ENCODE peak calls at places on chromosome 12, in eight cellular contexts. E, Z, R, B, J, T, F and O are unnamed samples.

GRCh38 chr12:100375023-100375737 is 18.3 kb downstream of the SLC17A8 start:
- DNase-seq in E (no peak), Z (no peak), R (no peak), B (peak; percentile 62), J (peak; percentile 48), T (no peak), F (no peak), O (peak; percentile 30)

GRCh38 chr12:49627752-49628360 is 4.5 kb downstream of the PRPF40B start:
- DNase-seq in E (no peak), Z (no peak), R (no peak), B (no peak), J (no peak), T (no peak), F (no peak), O (no peak)

GRCh38 chr12:6937481-6938352 is 5.9 kb upstream of the RNU7-1 start:
- DNase-seq in E (peak; percentile 96), Z (peak; percentile 86), R (peak; percentile 61), B (peak; percentile 99), J (peak; percentile 96), T (peak; percentile 70), F (peak; percentile 93), O (peak; percentile 94)

GRCh38 chr12:27178723-27179398 is 65.2 kb upstream of the STK38L start:
- DNase-seq in E (no peak), Z (no peak), R (no peak), B (no peak), J (no peak), T (no peak), F (no peak), O (no peak)

GRCh38 chr12:66255737-66256136 is 46.6 kb upstream of the HELB start:
- DNase-seq in E (no peak), Z (no peak), R (no peak), B (peak; percentile 53), J (no peak), T (no peak), F (no peak), O (no peak)

GRCh38 chr12:67517181-67517887 is 131.2 kb upstream of the DYRK2 start:
- DNase-seq in E (no peak), Z (no peak), R (no peak), B (no peak), J (peak; percentile 37), T (no peak), F (peak; percentile 58), O (peak; percentile 29)

GRCh38 chr12:53995311-53996187 is 4.4 kb upstream of the HOXC9 start:
- DNase-seq in E (no peak), Z (no peak), R (no peak), B (peak; percentile 89), J (peak; percentile 41), T (no peak), F (no peak), O (no peak)

GRCh38 chr12:94147991-94148840 is at the start of gene PLXNC1:
- DNase-seq in E (peak; percentile 77), Z (no peak), R (no peak), B (peak; percentile 85), J (peak; percentile 61), T (peak; percentile 3), F (peak; percentile 54), O (peak; percentile 63)

GRCh38 chr12:3629082-3629830 is 123.7 kb downstream of the CRACR2A start:
- DNase-seq in E (no peak), Z (no peak), R (no peak), B (no peak), J (no peak), T (no peak), F (no peak), O (no peak)

GRCh38 chr12:116089080-116089479 is 188.4 kb downstream of the MED13L start:
- DNase-seq in E (no peak), Z (no peak), R (no peak), B (no peak), J (no peak), T (no peak), F (no peak), O (no peak)

GRCh38 chr12:78560633-78561032 is 303.9 kb upstream of the SYT1 start:
- DNase-seq in E (no peak), Z (no peak), R (no peak), B (no peak), J (no peak), T (no peak), F (no peak), O (no peak)

GRCh38 chr12:77104792-77105191 is 39.4 kb upstream of the E2F7 start:
- DNase-seq in E (no peak), Z (no peak), R (no peak), B (no peak), J (no peak), T (no peak), F (no peak), O (no peak)

GRCh38 chr12:44788731-44789130 is 87.4 kb downstream of the NELL2 start:
- DNase-seq in E (no peak), Z (no peak), R (no peak), B (no peak), J (no peak), T (no peak), F (no peak), O (no peak)

GRCh38 chr12:15230751-15231150 is 9.5 kb upstream of the RERG start:
- DNase-seq in E (no peak), Z (no peak), R (no peak), B (no peak), J (no peak), T (no peak), F (no peak), O (no peak)

GRCh38 chr12:50567926-50568325 is 63.1 kb downstream of the DIP2B start:
- DNase-seq in E (no peak), Z (no peak), R (no peak), B (no peak), J (no peak), T (no peak), F (no peak), O (no peak)

GRCh38 chr12:103928736-103929050 is 1.5 kb upstream of the HSP90B1 start:
- DNase-seq in E (no peak), Z (no peak), R (no peak), B (no peak), J (no peak), T (no peak), F (no peak), O (peak; percentile 60)

GRCh38 chr12:124713436-124714082 is 146.1 kb upstream of the NCOR2 start:
- DNase-seq in E (peak; percentile 72), Z (no peak), R (no peak), B (no peak), J (no peak), T (peak; percentile 37), F (no peak), O (no peak)

GRCh38 chr12:12645485-12645884 is 33.8 kb downstream of the CREBL2 start:
- DNase-seq in E (peak; percentile 76), Z (no peak), R (no peak), B (peak; percentile 34), J (no peak), T (no peak), F (no peak), O (no peak)

GRCh38 chr12:28575593-28576205 is 385.4 kb downstream of the CCDC91 start:
- DNase-seq in E (no peak), Z (no peak), R (no peak), B (no peak), J (no peak), T (no peak), F (no peak), O (no peak)

GRCh38 chr12:110619534-110619953 is 5.6 kb downstream of the TCTN1 start:
- DNase-seq in E (peak; percentile 26), Z (no peak), R (no peak), B (no peak), J (no peak), T (no peak), F (no peak), O (no peak)

GRCh38 chr12:29743801-29744200 is 39.9 kb downstream of the TMTC1 start:
- DNase-seq in E (no peak), Z (no peak), R (no peak), B (no peak), J (no peak), T (no peak), F (no peak), O (no peak)